ENCODE peak calls at places on chromosomes 12 and 14, in five cellular contexts. A is left ventricle myocardium inferior; N is substantia nigra; U is CD4-positive, alpha-beta T cell; I is CD4-positive, alpha-beta memory T cell. V is an unnamed sample.

GRCh38 chr12:55721601-55722213 is 1.5 kb downstream of the RDH5 start:
- DNase-seq in A (no peak), N (no peak), U (no peak), I (no peak), V (no peak)

GRCh38 chr14:59897757-59898383 is 22.1 kb upstream of the LRRC9 start:
- DNase-seq in A (no peak), N (peak), U (no peak), I (no peak), V (no peak)

GRCh38 chr12:46101121-46101869 is 110.9 kb upstream of the SCAF11 start:
- DNase-seq in A (no peak), N (no peak), U (no peak), I (no peak), V (no peak)

GRCh38 chr12:42140901-42141300 is 3.8 kb downstream of the GXYLT1 start:
- DNase-seq in A (no peak), N (no peak), U (no peak), I (no peak), V (no peak)

GRCh38 chr12:51351913-51352532 is 5.5 kb upstream of the CELA1 start:
- DNase-seq in A (no peak), N (peak), U (peak), I (peak), V (peak)

GRCh38 chr12:2231956-2232355 is 179.2 kb downstream of the CACNA1C start:
- DNase-seq in A (no peak), N (no peak), U (no peak), I (no peak), V (no peak)

GRCh38 chr14:85512491-85512890 is 17.5 kb upstream of the FLRT2 start:
- DNase-seq in A (no peak), N (no peak), U (no peak), I (no peak), V (no peak)

GRCh38 chr12:86826051-86826450 is 569.9 kb upstream of the MGAT4C start:
- DNase-seq in A (no peak), N (no peak), U (no peak), I (no peak), V (no peak)

GRCh38 chr12:30989754-30990153 is 63.2 kb downstream of the TSPAN11 start:
- DNase-seq in A (peak), N (no peak), U (no peak), I (no peak), V (no peak)

GRCh38 chr14:64682173-64682710 is 22.0 kb upstream of the PLEKHG3 start:
- DNase-seq in A (peak), N (peak), U (no peak), I (no peak), V (no peak)

GRCh38 chr12:112616469-112617190 is 174.9 kb upstream of the RPH3A start:
- DNase-seq in A (no peak), N (no peak), U (no peak), I (no peak), V (no peak)

GRCh38 chr14:50371546-50371945 is 25.1 kb downstream of the CDKL1 start:
- DNase-seq in A (no peak), N (no peak), U (no peak), I (no peak), V (no peak)

GRCh38 chr14:104912053-104912452 is 12.6 kb upstream of the PLD4 start:
- DNase-seq in A (no peak), N (no peak), U (no peak), I (no peak), V (no peak)

GRCh38 chr12:108337235-108338223 is 1.6 kb downstream of the CMKLR1 start:
- DNase-seq in A (no peak), N (no peak), U (no peak), I (no peak), V (no peak)

GRCh38 chr14:77059276-77059934 is 30.9 kb upstream of the IRF2BPL start:
- DNase-seq in A (no peak), N (peak), U (no peak), I (no peak), V (no peak)

DNA sequence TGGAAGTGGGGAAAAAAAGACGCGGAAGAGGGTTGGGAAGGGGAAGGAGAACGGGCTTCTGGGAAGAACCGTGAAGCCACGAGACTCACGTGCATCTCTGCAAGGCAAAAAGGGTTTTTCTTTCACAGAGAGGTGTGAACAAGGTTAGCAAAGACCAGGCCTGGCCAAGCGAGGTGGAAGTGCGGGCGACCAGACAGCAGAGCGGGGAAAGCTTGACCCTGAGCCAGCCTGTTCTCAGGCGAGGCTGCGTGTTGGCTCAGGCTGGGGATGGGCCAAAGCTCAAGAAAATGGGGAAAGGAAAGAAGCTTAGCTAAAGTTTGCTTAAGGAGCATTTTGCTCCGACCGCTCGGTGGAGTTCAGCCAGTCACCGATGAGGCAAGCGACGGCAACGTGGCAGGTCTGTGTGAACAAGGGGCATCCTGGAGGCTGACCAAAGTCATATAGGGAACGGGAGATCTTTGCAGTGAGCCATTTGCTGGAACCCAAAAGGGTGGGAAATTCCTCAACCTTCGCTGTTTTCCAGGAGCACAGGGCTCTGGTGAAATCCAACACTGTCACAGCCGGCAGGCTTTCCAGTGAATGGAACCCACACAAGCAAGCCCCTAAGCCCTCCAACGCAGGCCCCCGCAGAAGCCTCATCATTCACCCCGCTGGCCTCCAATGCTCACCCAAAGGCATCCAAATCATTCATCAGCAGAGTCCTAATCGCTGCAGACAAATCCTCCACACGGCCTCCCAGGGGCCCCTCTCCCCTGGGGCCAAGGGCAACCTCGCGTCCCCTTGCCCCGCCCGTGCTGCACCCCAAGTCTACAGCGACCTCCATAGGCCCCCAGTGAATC is 793 bp downstream of the ZNF605 start:
- DNase-seq in A (peak), N (no peak), U (no peak), I (no peak), V (no peak)
- H3K27ac ChIP-seq in A (peak), N (peak), U (no peak), I (peak), V (peak)

GRCh38 chr12:7555752-7556151 is 52.2 kb upstream of the CD163 start:
- DNase-seq in A (no peak), N (no peak), U (no peak), I (no peak), V (no peak)
- H3K27ac ChIP-seq in A (peak), N (no peak), U (no peak), I (no peak), V (no peak)

GRCh38 chr14:23457587-23458445 is 11.7 kb upstream of the NGDN start:
- DNase-seq in A (no peak), N (no peak), U (no peak), I (no peak), V (no peak)

GRCh38 chr14:23465261-23465660 is 4.2 kb upstream of the NGDN start:
- DNase-seq in A (no peak), N (no peak), U (no peak), I (no peak), V (no peak)

GRCh38 chr14:23464700-23465099 is 4.8 kb upstream of the NGDN start:
- DNase-seq in A (no peak), N (no peak), U (no peak), I (no peak), V (no peak)

DNA sequence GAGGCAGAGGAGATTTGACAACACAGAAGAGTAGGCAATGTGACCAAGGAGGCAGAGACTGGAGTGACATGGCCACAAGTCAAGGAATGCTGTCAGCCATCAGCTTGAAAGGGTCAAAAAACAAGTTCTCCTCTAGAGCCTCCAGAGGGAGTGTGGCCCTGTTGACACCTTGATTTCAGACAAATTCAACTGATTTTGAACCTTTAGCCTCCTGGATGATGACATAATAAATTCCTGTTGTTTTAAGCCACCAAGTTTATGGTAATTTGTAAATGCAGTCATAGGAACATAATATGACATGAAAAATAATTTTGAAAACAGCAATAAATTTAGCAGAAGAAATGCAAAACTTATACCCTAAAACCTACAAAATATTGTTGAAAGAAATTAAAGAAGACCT is 8.5 kb upstream of the NGDN start:
- DNase-seq in A (no peak), N (no peak), U (no peak), I (no peak), V (no peak)
- H3K27ac ChIP-seq in A (no peak), N (no peak), U (no peak), I (no peak), V (no peak)

DNA sequence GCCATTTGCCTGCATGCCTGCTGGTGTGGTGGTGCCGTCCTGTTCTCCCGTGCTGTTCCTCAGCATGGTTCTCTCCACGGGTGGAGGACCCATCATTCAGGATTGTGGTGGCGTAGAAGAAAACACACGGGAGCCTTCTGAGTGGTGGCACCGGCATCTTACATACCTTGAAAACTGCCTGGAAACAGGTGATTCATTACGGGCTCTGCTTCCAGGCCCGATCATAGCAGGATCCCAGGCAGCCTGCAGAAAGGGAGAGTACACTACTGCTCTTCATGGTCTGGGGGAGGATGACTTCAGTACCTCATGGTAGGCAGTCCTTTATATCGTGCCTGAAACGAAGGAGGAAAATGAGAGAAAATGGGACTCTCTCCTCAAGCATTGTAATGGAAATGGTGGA is 66.6 kb upstream of the KCNA5 start:
- DNase-seq in A (no peak), N (no peak), U (no peak), I (no peak), V (no peak)
- H3K27ac ChIP-seq in A (no peak), N (no peak), U (no peak), I (no peak), V (no peak)

GRCh38 chr12:130920119-130920703 is 33.5 kb upstream of the ADGRD1 start:
- DNase-seq in A (no peak), N (no peak), U (no peak), I (no peak), V (no peak)
- H3K27ac ChIP-seq in A (peak), N (no peak), U (no peak), I (no peak), V (no peak)

GRCh38 chr14:22482085-22482694 is 106.8 kb downstream of the DAD1 start:
- DNase-seq in A (no peak), N (no peak), U (no peak), I (no peak), V (no peak)
- H3K27ac ChIP-seq in A (peak), N (no peak), U (no peak), I (no peak), V (no peak)

GRCh38 chr14:98685725-98686124 is 586.3 kb downstream of the BCL11B start:
- DNase-seq in A (no peak), N (no peak), U (no peak), I (no peak), V (no peak)
- H3K27ac ChIP-seq in A (no peak), N (no peak), U (no peak), I (no peak), V (no peak)

DNA sequence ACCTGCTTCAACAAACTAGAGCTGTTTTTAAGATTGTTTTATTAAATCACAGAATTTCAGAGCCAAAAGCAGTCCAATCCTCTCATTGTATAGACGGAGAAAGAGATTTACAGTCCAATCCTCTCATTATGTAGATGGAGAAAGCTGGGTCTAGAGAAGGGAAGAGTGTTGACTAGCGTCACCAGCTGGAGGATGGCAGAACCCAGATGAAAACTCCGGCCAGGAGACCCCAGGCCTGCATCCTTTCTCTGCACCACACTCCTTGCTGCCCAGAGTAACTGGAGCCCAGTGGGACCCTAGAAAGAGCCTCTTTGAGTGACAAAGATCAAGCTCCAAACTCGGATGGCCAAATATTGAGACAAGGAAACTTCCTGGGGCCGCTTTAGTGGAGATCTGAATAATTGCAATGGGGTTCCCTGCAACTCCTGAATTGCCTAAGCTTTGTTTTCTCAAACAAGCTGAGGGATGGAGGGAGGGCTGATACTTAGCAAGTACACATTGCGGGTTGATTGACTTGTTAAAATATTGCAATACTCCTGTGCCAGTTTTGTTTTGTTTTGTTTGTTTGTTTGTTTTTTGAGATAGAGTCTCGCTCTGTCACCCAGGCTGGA is 12.5 kb downstream of the AMDHD1 start:
- DNase-seq in A (no peak), N (no peak), U (no peak), I (no peak), V (no peak)
- H3K27ac ChIP-seq in A (no peak), N (no peak), U (no peak), I (no peak), V (no peak)

GRCh38 chr12:76375939-76376338 is 27.7 kb upstream of the BBS10 start:
- DNase-seq in A (no peak), N (no peak), U (no peak), I (no peak), V (no peak)
- H3K27ac ChIP-seq in A (no peak), N (no peak), U (no peak), I (no peak), V (no peak)